ENCODE peak calls at places on chromosomes 12 and 14, in four cellular contexts. M is dorsolateral prefrontal cortex; D is fibroblast of the aortic adventitia; O is activated gamma-delta T cell treated with anti-CD3 and anti-CD28 coated beads, Interleukin-2, amount 50 U/mL, for 16 hours. R is an unnamed sample.

GRCh38 chr12:20132818-20133217 is 235.5 kb upstream of the PDE3A start:
- DNase-seq in M (no peak), D (no peak), O (no peak), R (no peak)

GRCh38 chr14:69643430-69644200 is 32.2 kb downstream of the SUSD6 start:
- DNase-seq in M (peak), D (peak), O (peak), R (no peak)

GRCh38 chr14:33692762-33693161 is 258.1 kb downstream of the EGLN3 start:
- DNase-seq in M (no peak), D (peak), O (no peak), R (no peak)

GRCh38 chr14:77203611-77204456 is 22.2 kb downstream of the TMEM63C start:
- DNase-seq in M (peak), D (no peak), O (no peak), R (peak)

GRCh38 chr14:85106491-85106890 is 423.5 kb upstream of the FLRT2 start:
- DNase-seq in M (no peak), D (no peak), O (no peak), R (no peak)

GRCh38 chr14:103377522-103378041 is 7.6 kb upstream of the MARK3 start:
- DNase-seq in M (no peak), D (no peak), O (no peak), R (no peak)

GRCh38 chr12:14138495-14138894 is 157.1 kb upstream of the GRIN2B start:
- DNase-seq in M (no peak), D (no peak), O (no peak), R (no peak)

GRCh38 chr14:56172571-56172971 is 54.4 kb downstream of the PELI2 start:
- DNase-seq in M (no peak), D (peak), O (no peak), R (no peak)

GRCh38 chr12:51320695-51321320 is 3.2 kb downstream of the BIN2 start:
- DNase-seq in M (no peak), D (peak), O (no peak), R (no peak)

GRCh38 chr14:92969470-92970232 is 46.7 kb downstream of the CHGA start:
- DNase-seq in M (peak), D (no peak), O (no peak), R (peak)

GRCh38 chr12:31868980-31869379 is 90.2 kb upstream of the RESF1 start:
- DNase-seq in M (no peak), D (peak), O (no peak), R (no peak)